ENCODE peak calls at places on chromosomes 13 and 19, in five cellular contexts. One of them, this sample, is unnamed.

GRCh38 chr13:109587689-109588088 is 198.7 kb downstream of the IRS2 start:
- DNase-seq in ecto neural progenitor cell: no peak
- DNase-seq in left kidney: no peak
- DNase-seq in fibroblast of the conjunctiva: no peak
- DNase-seq in GM04504: no peak
- DNase-seq in this sample: no peak

GRCh38 chr19:40713939-40714338 is 2.7 kb downstream of the COQ8B start:
- DNase-seq in ecto neural progenitor cell: no peak
- DNase-seq in left kidney: no peak
- DNase-seq in fibroblast of the conjunctiva: no peak
- DNase-seq in GM04504: no peak
- DNase-seq in this sample: no peak

GRCh38 chr13:111031531-111031961 is 83.6 kb upstream of the ARHGEF7 start:
- DNase-seq in ecto neural progenitor cell: no peak
- DNase-seq in left kidney: no peak
- DNase-seq in fibroblast of the conjunctiva: peak; percentile 41
- DNase-seq in GM04504: peak; percentile 79
- DNase-seq in this sample: peak; percentile 17

GRCh38 chr13:57030671-57031070 is 110.0 kb upstream of the PRR20A start:
- DNase-seq in ecto neural progenitor cell: no peak
- DNase-seq in left kidney: no peak
- DNase-seq in fibroblast of the conjunctiva: no peak
- DNase-seq in GM04504: no peak
- DNase-seq in this sample: no peak

GRCh38 chr19:51460164-51460992 is 2.1 kb upstream of the SIGLEC8 start:
- DNase-seq in ecto neural progenitor cell: peak; percentile 48
- DNase-seq in left kidney: peak; percentile 71
- DNase-seq in fibroblast of the conjunctiva: no peak
- DNase-seq in GM04504: no peak
- DNase-seq in this sample: no peak

GRCh38 chr13:75480691-75481175 is 1.2 kb downstream of the TBC1D4 start:
- DNase-seq in ecto neural progenitor cell: peak; percentile 76
- DNase-seq in left kidney: peak; percentile 87
- DNase-seq in fibroblast of the conjunctiva: no peak
- DNase-seq in GM04504: no peak
- DNase-seq in this sample: peak; percentile 77

GRCh38 chr19:42091300-42092266 is 15.6 kb downstream of the ZNF574 start:
- DNase-seq in ecto neural progenitor cell: no peak
- DNase-seq in left kidney: no peak
- DNase-seq in fibroblast of the conjunctiva: no peak
- DNase-seq in GM04504: no peak
- DNase-seq in this sample: peak; percentile 72

GRCh38 chr19:31461814-31462539 is 112.7 kb upstream of the TSHZ3 start:
- DNase-seq in ecto neural progenitor cell: no peak
- DNase-seq in left kidney: no peak
- DNase-seq in fibroblast of the conjunctiva: no peak
- DNase-seq in GM04504: no peak
- DNase-seq in this sample: no peak

GRCh38 chr19:19040417-19040816 is 7.0 kb downstream of the ARMC6 start:
- DNase-seq in ecto neural progenitor cell: no peak
- DNase-seq in left kidney: no peak
- DNase-seq in fibroblast of the conjunctiva: peak; percentile 96
- DNase-seq in GM04504: peak; percentile 82
- DNase-seq in this sample: peak; percentile 35

GRCh38 chr13:89363144-89363543 is 1692.0 kb downstream of the SLITRK5 start:
- DNase-seq in ecto neural progenitor cell: no peak
- DNase-seq in left kidney: no peak
- DNase-seq in fibroblast of the conjunctiva: no peak
- DNase-seq in GM04504: no peak
- DNase-seq in this sample: no peak

GRCh38 chr19:4507150-4507452 is 11.2 kb downstream of the PLIN4 start:
- DNase-seq in ecto neural progenitor cell: no peak
- DNase-seq in left kidney: no peak
- DNase-seq in fibroblast of the conjunctiva: no peak
- DNase-seq in GM04504: no peak
- DNase-seq in this sample: no peak

GRCh38 chr13:92012787-92013186 is 614.4 kb downstream of the GPC5 start:
- DNase-seq in ecto neural progenitor cell: no peak
- DNase-seq in left kidney: no peak
- DNase-seq in fibroblast of the conjunctiva: no peak
- DNase-seq in GM04504: no peak
- DNase-seq in this sample: no peak

GRCh38 chr19:7371001-7371400 is 22.3 kb downstream of the ARHGEF18 start:
- DNase-seq in ecto neural progenitor cell: no peak
- DNase-seq in left kidney: no peak
- DNase-seq in fibroblast of the conjunctiva: no peak
- DNase-seq in GM04504: no peak
- DNase-seq in this sample: no peak

GRCh38 chr13:113398963-113399754 is 35.2 kb upstream of the GRTP1 start:
- DNase-seq in ecto neural progenitor cell: peak; percentile 55
- DNase-seq in left kidney: no peak
- DNase-seq in fibroblast of the conjunctiva: no peak
- DNase-seq in GM04504: no peak
- DNase-seq in this sample: no peak

GRCh38 chr13:24997367-24997967 is 98.5 kb upstream of the PABPC3 start:
- DNase-seq in ecto neural progenitor cell: no peak
- DNase-seq in left kidney: peak; percentile 69
- DNase-seq in fibroblast of the conjunctiva: peak; percentile 18
- DNase-seq in GM04504: no peak
- DNase-seq in this sample: no peak

GRCh38 chr13:41788552-41788951 is 172.4 kb downstream of the VWA8 start:
- DNase-seq in ecto neural progenitor cell: no peak
- DNase-seq in left kidney: no peak
- DNase-seq in fibroblast of the conjunctiva: no peak
- DNase-seq in GM04504: no peak
- DNase-seq in this sample: no peak

GRCh38 chr13:89514534-89515312 is 1832.8 kb upstream of the MIR17HG start:
- DNase-seq in ecto neural progenitor cell: no peak
- DNase-seq in left kidney: peak; percentile 24
- DNase-seq in fibroblast of the conjunctiva: peak; percentile 20
- DNase-seq in GM04504: no peak
- DNase-seq in this sample: no peak

GRCh38 chr19:54653181-54653809 is 9.5 kb upstream of the LILRB4 start:
- DNase-seq in ecto neural progenitor cell: no peak
- DNase-seq in left kidney: peak; percentile 25
- DNase-seq in fibroblast of the conjunctiva: peak; percentile 1
- DNase-seq in GM04504: no peak
- DNase-seq in this sample: no peak

GRCh38 chr13:40316301-40316700 is 350.1 kb downstream of the FOXO1 start:
- DNase-seq in ecto neural progenitor cell: no peak
- DNase-seq in left kidney: no peak
- DNase-seq in fibroblast of the conjunctiva: no peak
- DNase-seq in GM04504: no peak
- DNase-seq in this sample: no peak

GRCh38 chr13:36712785-36713184 is 39.0 kb downstream of the SERTM1 start:
- DNase-seq in ecto neural progenitor cell: no peak
- DNase-seq in left kidney: peak; percentile 63
- DNase-seq in fibroblast of the conjunctiva: peak; percentile 77
- DNase-seq in GM04504: no peak
- DNase-seq in this sample: no peak

GRCh38 chr19:49851456-49852259 is 699 bp downstream of the PTOV1 start:
- DNase-seq in ecto neural progenitor cell: peak; percentile 86
- DNase-seq in left kidney: peak; percentile 84
- DNase-seq in fibroblast of the conjunctiva: no peak
- DNase-seq in GM04504: no peak
- DNase-seq in this sample: no peak

This sample was measured in transverse colon.